ENCODE peak calls at places on chromosomes 6 and 20, in nine cellular contexts. Q, X, D, Y, C, R, F, P and W are unnamed samples. For H3K27me3, the result is how much of the 10 kb centered on the place peaks cover.

GRCh38 chr6:93136111-93136510 is 283.2 kb downstream of the EPHA7 start:
- DNase-seq in C (no peak), Y (no peak), Q (no peak), F (no peak), P (no peak), D (no peak), X (no peak), R (no peak), W (no peak)

GRCh38 chr6:52310932-52311331 is 26.4 kb upstream of the MCM3 start:
- DNase-seq in F (no peak), D (no peak), X (no peak), C (no peak), R (no peak), Q (no peak), Y (no peak), P (no peak), W (no peak)

GRCh38 chr20:41078329-41078728 is 49.7 kb downstream of the TOP1 start:
- DNase-seq in X (no peak), C (peak), D (no peak), P (no peak), R (peak), F (no peak), Q (no peak), Y (no peak), W (no peak)

GRCh38 chr20:56360899-56361199 is 2.1 kb downstream of the FAM210B start:
- DNase-seq in X (no peak), P (no peak), F (no peak), C (no peak), Q (no peak), R (no peak), D (no peak), Y (no peak), W (no peak)

GRCh38 chr6:155061381-155061780 is 66.3 kb downstream of the TIAM2 start:
- DNase-seq in Y (no peak), C (no peak), X (no peak), R (no peak), P (no peak), Q (no peak), F (no peak), D (no peak), W (no peak)

GRCh38 chr6:122082370-122082769 is 317.1 kb upstream of the HSF2 start:
- DNase-seq in Y (no peak), R (no peak), X (no peak), D (no peak), F (no peak), C (no peak), P (no peak), Q (no peak), W (no peak)

GRCh38 chr6:167796668-167797031 is 30.1 kb upstream of the AFDN start:
- DNase-seq in Q (no peak), C (no peak), F (no peak), P (no peak), Y (peak), D (no peak), R (no peak), X (no peak), W (no peak)

GRCh38 chr6:70380259-70380658 is 33.0 kb upstream of the FAM135A start:
- DNase-seq in Y (no peak), P (no peak), F (no peak), C (no peak), Q (no peak), X (no peak), D (no peak), R (no peak), W (no peak)

GRCh38 chr6:166313255-166314070 is 5.3 kb upstream of the PRR18 start:
- DNase-seq in Q (no peak), P (peak), D (peak), F (no peak), R (no peak), C (peak), X (peak), Y (peak), W (peak)

GRCh38 chr6:34324738-34325444 is 67.6 kb downstream of the NUDT3 start:
- DNase-seq in P (no peak), X (no peak), F (peak), R (peak), C (peak), Y (no peak), Q (peak), D (no peak), W (no peak)

GRCh38 chr6:18308070-18308735 is 43.9 kb upstream of the DEK start:
- DNase-seq in Q (no peak), R (no peak), Y (no peak), P (no peak), C (peak), F (no peak), X (no peak), D (no peak), W (no peak)

GRCh38 chr6:156509496-156509895 is 267.7 kb upstream of the ARID1B start:
- DNase-seq in Y (no peak), D (no peak), X (no peak), F (no peak), C (no peak), P (no peak), Q (no peak), R (no peak), W (no peak)

GRCh38 chr6:13354331-13355042 is 26.1 kb upstream of the TBC1D7 start:
- DNase-seq in F (no peak), D (no peak), C (peak), X (no peak), Q (no peak), P (no peak), Y (no peak), R (no peak), W (no peak)

GRCh38 chr6:152091851-152092341 is 284.4 kb downstream of the ESR1 start:
- DNase-seq in Y (no peak), C (peak), X (no peak), R (peak), P (no peak), F (no peak), D (no peak), Q (no peak), W (no peak)

GRCh38 chr20:41649489-41649888 is 31.3 kb upstream of the CHD6 start:
- DNase-seq in P (no peak), D (no peak), C (no peak), X (no peak), F (no peak), Y (no peak), R (no peak), Q (no peak), W (no peak)

GRCh38 chr6:15521516-15521915 is 141.3 kb downstream of the DTNBP1 start:
- DNase-seq in R (no peak), P (no peak), F (no peak), D (no peak), Y (no peak), C (no peak), Q (no peak), X (no peak), W (no peak)

GRCh38 chr6:26646074-26646473 is 13.5 kb downstream of the ZNF322 start:
- DNase-seq in C (no peak), Y (no peak), D (no peak), X (no peak), P (no peak), Q (no peak), F (no peak), R (no peak), W (no peak)

GRCh38 chr6:104639671-104640070 is 220.0 kb downstream of the HACE1 start:
- DNase-seq in X (no peak), P (no peak), F (no peak), C (peak), Q (no peak), Y (no peak), D (no peak), R (peak), W (no peak)

GRCh38 chr20:7171911-7172310 is 404.4 kb downstream of the BMP2 start:
- DNase-seq in P (no peak), D (no peak), F (no peak), C (no peak), Y (no peak), X (no peak), R (peak), Q (no peak), W (no peak)

GRCh38 chr6:81767163-81768000 is 14.9 kb upstream of the TENT5A start:
- DNase-seq in R (peak), Q (no peak), F (no peak), Y (no peak), C (peak), X (no peak), P (no peak), D (no peak), W (no peak)

GRCh38 chr20:10228330-10228729 is 9.7 kb downstream of the SNAP25 start:
- DNase-seq in Y (no peak), P (peak), X (no peak), Q (no peak), F (no peak), R (peak), D (no peak), C (no peak), W (no peak)

GRCh38 chr6:53244958-53245357 is 96.3 kb upstream of the GCM1 start:
- DNase-seq in F (no peak), C (peak), P (no peak), D (no peak), R (no peak), Q (no peak), X (no peak), Y (no peak), W (no peak)

GRCh38 chr6:149859368-149859767 is 4.8 kb downstream of the LRP11 start:
- DNase-seq in D (no peak), Q (no peak), R (peak), X (no peak), C (peak), F (no peak), Y (no peak), P (no peak), W (no peak)

GRCh38 chr20:18005170-18005989 is 36.6 kb downstream of the MGME1 start:
- DNase-seq in F (no peak), Q (no peak), D (peak), Y (no peak), P (no peak), C (no peak), R (no peak), X (no peak), W (no peak)

GRCh38 chr6:46983007-46983411 is 59.1 kb downstream of the ADGRF1 start:
- DNase-seq in Y (no peak), Q (no peak), X (no peak), P (no peak), D (peak), R (peak), C (no peak), F (no peak), W (no peak)

GRCh38 chr20:10857362-10858070 is 183.7 kb upstream of the JAG1 start:
- DNase-seq in Y (peak), F (no peak), D (no peak), C (peak), R (peak), P (no peak), X (no peak), Q (no peak), W (no peak)

GRCh38 chr20:13035399-13036173 is 26.8 kb downstream of the SPTLC3 start:
- DNase-seq in R (no peak), Q (no peak), C (no peak), Y (no peak), D (no peak), X (no peak), P (no peak), F (no peak), W (no peak)

GRCh38 chr6:119602215-119603178 is 252.9 kb upstream of the MAN1A1 start:
- DNase-seq in Q (no peak), Y (no peak), D (no peak), R (peak), C (peak), F (no peak), X (no peak), P (no peak), W (no peak)

GRCh38 chr6:14000901-14001300 is 76.1 kb downstream of the RNF182 start:
- DNase-seq in R (no peak), Q (no peak), Y (no peak), X (no peak), F (no peak), P (no peak), D (no peak), C (no peak), W (no peak)

GRCh38 chr20:25082498-25082873 is 545 bp upstream of the VSX1 start:
- DNase-seq in R (no peak), X (no peak), F (peak), D (peak), Y (no peak), P (no peak), C (no peak), Q (no peak), W (no peak)
- H3K27me3 ChIP-seq in R (under half), X (under half), F (under half), D (half or more), Y (under half), P (half or more), C (half or more), Q (half or more), W (half or more)

GRCh38 chr6:84762220-84762940 is 2.0 kb downstream of the TBX18 start:
- DNase-seq in D (peak), F (no peak), R (peak), C (peak), Q (no peak), Y (no peak), P (no peak), X (no peak), W (no peak)

GRCh38 chr6:84762941-84763396 is 1.4 kb downstream of the TBX18 start:
- DNase-seq in R (no peak), Y (no peak), C (peak), Q (no peak), D (peak), X (no peak), F (peak), P (no peak), W (no peak)

GRCh38 chr6:84764332-84765049 is at the start of gene TBX18:
- DNase-seq in R (peak), X (no peak), P (peak), C (peak), Q (peak), D (peak), Y (peak), F (peak), W (no peak)

GRCh38 chr6:84766118-84766683 is 1.8 kb upstream of the TBX18 start:
- DNase-seq in D (peak), P (no peak), C (no peak), F (peak), Q (peak), R (no peak), X (no peak), Y (no peak), W (no peak)

GRCh38 chr6:84763397-84764331 is 734 bp downstream of the TBX18 start:
- DNase-seq in R (peak), Q (peak), P (no peak), D (peak), C (peak), F (peak), X (no peak), Y (peak), W (no peak)
- H3K27me3 ChIP-seq in R (half or more), Q (half or more), P (half or more), D (half or more), C (under half), F (under half), X (under half), Y (half or more), W (under half)

GRCh38 chr20:50410343-50410742 is 99.8 kb upstream of the PTPN1 start:
- DNase-seq in Q (no peak), D (no peak), P (no peak), F (no peak), C (no peak), X (no peak), Y (no peak), R (no peak), W (no peak)
- H3K27me3 ChIP-seq in Q (under half), D (under half), P (under half), F (under half), C (under half), X (under half), Y (under half), R (under half), W (under half)

GRCh38 chr6:159935065-159935464 is 33.8 kb upstream of the IGF2R start:
- DNase-seq in R (no peak), X (no peak), C (peak), Y (no peak), F (no peak), Q (no peak), P (no peak), D (no peak), W (no peak)
- H3K27me3 ChIP-seq in R (under half), X (under half), C (under half), Y (under half), F (under half), Q (under half), P (under half), D (under half), W (under half)

DNA sequence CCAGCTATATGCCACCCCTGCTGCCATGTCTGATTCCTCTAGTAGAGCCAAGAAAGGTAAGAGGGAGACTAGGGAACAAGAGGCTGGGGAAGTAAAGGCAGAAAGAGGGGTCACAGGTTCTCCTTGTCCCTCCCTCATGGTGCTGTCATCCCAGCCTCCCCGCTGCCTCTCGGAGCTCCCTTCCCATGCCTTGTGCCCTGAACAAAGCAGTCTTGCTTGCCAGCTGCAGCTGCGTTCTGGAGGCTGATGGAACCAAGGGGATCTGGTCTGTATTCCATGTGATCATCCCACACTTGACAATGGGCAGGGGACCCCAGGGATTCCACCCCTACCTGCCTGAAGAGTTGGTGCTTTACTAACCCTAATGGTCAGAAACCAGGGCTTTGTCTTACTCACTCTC is 61.4 kb downstream of the DAAM2 start:
- DNase-seq in P (no peak), D (no peak), Q (no peak), X (no peak), R (no peak), F (no peak), C (no peak), Y (no peak), W (no peak)
- H3K27me3 ChIP-seq in P (under half), D (under half), Q (under half), X (under half), R (under half), F (under half), C (under half), Y (under half), W (under half)

GRCh38 chr6:8276148-8276547 is 159.2 kb downstream of the SLC35B3 start:
- DNase-seq in P (no peak), Y (no peak), D (no peak), X (no peak), R (no peak), C (no peak), F (no peak), Q (no peak), W (no peak)

GRCh38 chr6:8278562-8278961 is 156.8 kb downstream of the SLC35B3 start:
- DNase-seq in P (no peak), C (no peak), Y (no peak), R (no peak), F (no peak), Q (no peak), X (no peak), D (no peak), W (no peak)

GRCh38 chr6:8279094-8279805 is 156.1 kb downstream of the SLC35B3 start:
- DNase-seq in P (no peak), Y (no peak), D (no peak), C (no peak), Q (no peak), R (no peak), F (no peak), X (no peak), W (no peak)

GRCh38 chr6:8275667-8276066 is 159.7 kb downstream of the SLC35B3 start:
- DNase-seq in P (no peak), R (no peak), Q (no peak), F (no peak), C (no peak), D (no peak), X (no peak), Y (no peak), W (no peak)

GRCh38 chr6:8277769-8278168 is 157.6 kb downstream of the SLC35B3 start:
- DNase-seq in R (no peak), Y (no peak), Q (no peak), D (peak), C (no peak), P (no peak), F (no peak), X (peak), W (no peak)
- H3K27me3 ChIP-seq in R (under half), Y (under half), Q (under half), D (under half), C (under half), P (under half), F (under half), X (under half), W (under half)

DNA sequence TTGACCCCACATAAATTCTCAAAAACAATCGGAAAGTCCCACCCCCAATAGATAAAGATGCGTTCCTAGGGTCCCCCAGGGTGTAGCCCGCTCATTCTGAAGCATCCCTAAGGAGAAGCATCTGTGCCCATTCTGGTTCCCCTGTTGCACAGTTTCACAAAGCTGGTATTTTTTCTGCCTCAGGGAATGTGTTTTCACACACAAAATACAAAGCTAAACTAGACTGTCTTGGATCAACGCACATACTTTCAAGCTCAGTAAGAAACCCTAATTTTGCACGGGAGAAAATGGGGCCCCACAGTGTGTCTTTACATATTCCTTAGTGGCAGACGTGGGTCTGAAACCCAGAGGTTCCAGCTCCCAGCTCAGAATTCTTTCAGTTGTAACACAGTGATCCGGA is 6.1 kb downstream of the FOXQ1 start:
- DNase-seq in C (no peak), Q (no peak), Y (no peak), X (no peak), D (no peak), R (no peak), F (no peak), P (no peak), W (no peak)
- H3K27me3 ChIP-seq in C (under half), Q (half or more), Y (under half), X (under half), D (under half), R (under half), F (under half), P (under half), W (under half)

GRCh38 chr6:100456178-100456880 is 8.4 kb downstream of the SIM1 start:
- DNase-seq in Y (no peak), F (no peak), D (no peak), X (no peak), P (no peak), R (no peak), Q (no peak), C (no peak), W (no peak)
- H3K27me3 ChIP-seq in Y (half or more), F (under half), D (half or more), X (under half), P (half or more), R (half or more), Q (half or more), C (under half), W (half or more)

GRCh38 chr20:61262514-61262913 is 10.5 kb downstream of the CDH4 start:
- DNase-seq in Q (no peak), R (no peak), P (no peak), C (no peak), D (no peak), Y (no peak), X (no peak), F (no peak), W (no peak)
- H3K27me3 ChIP-seq in Q (half or more), R (under half), P (under half), C (under half), D (under half), Y (under half), X (under half), F (under half), W (under half)

GRCh38 chr20:23294166-23294565 is 56.4 kb upstream of the NXT1 start:
- DNase-seq in Y (no peak), C (no peak), D (no peak), X (no peak), P (no peak), R (no peak), F (no peak), Q (no peak), W (no peak)

GRCh38 chr20:23289724-23290395 is 60.7 kb upstream of the NXT1 start:
- DNase-seq in Y (no peak), P (no peak), C (no peak), F (no peak), X (no peak), D (no peak), R (no peak), Q (no peak), W (no peak)

GRCh38 chr20:23293689-23294088 is 56.9 kb upstream of the NXT1 start:
- DNase-seq in P (no peak), Q (peak), X (no peak), D (no peak), C (no peak), Y (no peak), F (no peak), R (no peak), W (no peak)

GRCh38 chr20:23290761-23291574 is 59.6 kb upstream of the NXT1 start:
- DNase-seq in F (no peak), C (no peak), X (no peak), Y (no peak), R (no peak), P (no peak), Q (no peak), D (no peak), W (no peak)

DNA sequence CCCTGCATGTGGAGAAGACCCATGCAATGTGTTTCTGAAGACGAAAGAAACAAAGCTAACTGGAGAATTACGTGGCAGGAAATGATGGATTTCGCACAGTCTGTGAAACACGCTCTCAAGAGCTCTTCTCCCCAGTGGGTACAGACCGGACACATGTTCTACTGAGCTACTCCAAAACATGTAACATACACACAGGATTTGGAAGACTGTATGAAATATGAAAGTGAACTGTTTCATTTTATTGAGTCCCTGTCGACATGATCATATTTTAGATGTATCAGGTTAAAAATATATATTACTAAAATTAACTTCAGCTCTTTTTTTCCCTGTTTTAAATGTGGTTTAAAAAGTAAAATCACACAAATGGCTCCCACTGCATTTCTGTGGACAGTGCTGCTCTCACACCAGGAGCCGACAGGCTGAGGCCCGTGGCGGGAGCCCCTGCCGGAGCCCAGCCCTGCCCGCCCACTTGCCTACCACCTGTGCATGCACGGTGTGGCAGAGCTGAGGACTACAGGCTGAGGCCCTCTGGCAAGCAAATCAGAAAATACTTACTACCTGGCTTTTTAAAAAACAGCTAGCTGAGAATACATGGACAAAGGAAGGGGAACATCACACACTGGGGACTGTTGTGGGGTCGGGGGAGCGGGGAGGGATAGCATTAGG is 58.9 kb upstream of the NXT1 start:
- DNase-seq in X (no peak), C (no peak), Y (no peak), Q (no peak), D (no peak), P (no peak), F (no peak), R (no peak), W (no peak)
- H3K27me3 ChIP-seq in X (under half), C (under half), Y (under half), Q (under half), D (under half), P (under half), F (under half), R (under half), W (under half)